ENCODE peak calls at places on chromosomes 7 and 10, in five cellular contexts. O is GM23338, Z is SK-N-SH, M is HCT116, Q is Panc1. B is an unnamed sample.

GRCh38 chr7:116569737-116570136 is 44.9 kb downstream of the CAV1 start:
- DNase-seq in O (no peak), Z (no peak), M (no peak), Q (no peak), B (no peak)

GRCh38 chr7:46226860-46227259 is 305.8 kb upstream of the IGFBP3 start:
- DNase-seq in O (no peak), Z (no peak), M (no peak), Q (no peak), B (no peak)

GRCh38 chr10:121812031-121812430 is 115.8 kb downstream of the ATE1 start:
- DNase-seq in O (no peak), Z (no peak), M (no peak), Q (no peak), B (no peak)

GRCh38 chr10:18666810-18667209 is 7.6 kb downstream of the ARL5B start:
- DNase-seq in O (peak), Z (no peak), M (no peak), Q (no peak), B (peak)

GRCh38 chr10:78807504-78808202 is 261.1 kb upstream of the ZMIZ1 start:
- DNase-seq in O (no peak), Z (peak), M (no peak), Q (no peak), B (no peak)

GRCh38 chr7:155408657-155409586 is 49.0 kb upstream of the EN2 start:
- DNase-seq in O (peak), Z (no peak), M (no peak), Q (no peak), B (no peak)

GRCh38 chr10:96556003-96556402 is 30.8 kb downstream of the TM9SF3 start:
- DNase-seq in O (peak), Z (peak), M (no peak), Q (no peak), B (peak)

GRCh38 chr7:96122746-96123145 is 199.2 kb downstream of the SLC25A13 start:
- DNase-seq in O (no peak), Z (no peak), M (no peak), Q (no peak), B (no peak)

GRCh38 chr7:115868369-115868768 is 162.2 kb downstream of the TFEC start:
- DNase-seq in O (peak), Z (no peak), M (no peak), Q (no peak), B (no peak)

GRCh38 chr10:24993237-24993958 is 22.6 kb downstream of the ENKUR start:
- DNase-seq in O (no peak), Z (no peak), M (no peak), Q (no peak), B (no peak)

GRCh38 chr7:151045262-151045661 is 3.1 kb upstream of the ASIC3 start:
- DNase-seq in O (no peak), Z (no peak), M (no peak), Q (no peak), B (no peak)

GRCh38 chr10:70048309-70048708 is 4.3 kb upstream of the MACROH2A2 start:
- DNase-seq in O (no peak), Z (no peak), M (no peak), Q (no peak), B (no peak)

GRCh38 chr10:15997313-15997712 is 137.0 kb upstream of the MINDY3 start:
- DNase-seq in O (no peak), Z (no peak), M (no peak), Q (no peak), B (no peak)

GRCh38 chr7:33129806-33130153 is 416 bp downstream of the BBS9 start:
- DNase-seq in O (no peak), Z (no peak), M (no peak), Q (no peak), B (no peak)

GRCh38 chr7:157703131-157703530 is 366.3 kb downstream of the DNAJB6 start:
- DNase-seq in O (no peak), Z (peak), M (no peak), Q (no peak), B (no peak)

GRCh38 chr10:97053285-97053684 is 132.5 kb downstream of the SLIT1 start:
- DNase-seq in O (no peak), Z (peak), M (no peak), Q (no peak), B (no peak)

GRCh38 chr10:29858352-29859267 is 200.8 kb downstream of the JCAD start:
- DNase-seq in O (peak), Z (peak), M (peak), Q (peak), B (peak)

GRCh38 chr7:8226526-8226925 is 35.4 kb downstream of the ICA1 start:
- DNase-seq in O (no peak), Z (no peak), M (no peak), Q (no peak), B (no peak)

GRCh38 chr10:110010076-110011069 is 2.6 kb downstream of the ADD3 start:
- DNase-seq in O (no peak), Z (no peak), M (no peak), Q (no peak), B (no peak)

DNA sequence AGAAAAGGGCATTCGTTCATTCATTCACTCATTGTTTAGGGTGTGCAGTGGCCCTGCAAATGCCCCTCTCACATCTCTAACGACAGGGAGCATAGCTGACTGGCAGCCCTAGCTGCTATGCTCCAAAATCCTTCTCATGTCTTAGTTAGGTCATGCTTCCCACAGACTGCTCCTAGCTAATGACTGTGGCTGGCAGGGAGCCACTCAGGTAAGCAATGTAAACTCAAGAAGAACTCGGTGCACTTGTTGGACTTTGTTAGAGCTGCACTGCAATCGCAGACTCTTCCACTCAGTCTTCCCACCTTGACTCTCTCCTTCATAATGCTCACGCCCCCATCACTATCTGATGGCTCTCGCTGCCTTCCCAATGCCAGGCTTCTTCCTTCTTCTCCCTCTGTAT is 24.1 kb downstream of the OR9A2 start:
- DNase-seq in O (no peak), Z (no peak), M (no peak), Q (no peak), B (no peak)
- TF ChIP-seq POLR2AphosphoS5 in O (no peak), Z (no peak), M (no peak), Q (no peak), B (no peak)

DNA sequence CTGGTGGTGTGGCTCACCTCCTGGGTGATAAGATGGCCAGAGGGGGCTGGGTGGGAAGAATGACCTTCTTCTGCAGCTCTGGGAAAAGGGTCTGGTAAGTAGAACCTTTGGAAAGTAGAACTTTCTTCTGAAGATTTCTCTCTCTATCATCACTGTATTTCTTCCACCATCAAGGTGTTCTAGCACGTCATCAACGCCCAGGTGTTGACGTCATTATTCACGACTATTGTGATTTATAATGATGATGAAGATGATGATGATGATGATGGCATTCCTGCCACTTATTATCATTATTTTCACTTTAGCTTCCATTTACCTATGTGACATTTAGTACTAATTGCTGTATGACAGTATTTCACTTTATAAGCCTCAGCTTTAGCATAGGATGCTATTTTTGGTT is 525.6 kb upstream of the ADARB2 start:
- DNase-seq in O (no peak), Z (no peak), M (no peak), Q (no peak), B (no peak)
- TF ChIP-seq POLR2AphosphoS5 in O (no peak), Z (no peak), M (no peak), Q (no peak), B (no peak)

GRCh38 chr7:1539346-1540321 is 9.1 kb downstream of the MAFK start:
- DNase-seq in O (no peak), Z (no peak), M (no peak), Q (no peak), B (no peak)

GRCh38 chr7:1538544-1539345 is 8.2 kb downstream of the MAFK start:
- DNase-seq in O (no peak), Z (peak), M (no peak), Q (no peak), B (no peak)

GRCh38 chr7:1536768-1537630 is 6.5 kb downstream of the MAFK start:
- DNase-seq in O (peak), Z (peak), M (peak), Q (no peak), B (peak)

GRCh38 chr7:1536105-1536767 is 5.7 kb downstream of the MAFK start:
- DNase-seq in O (peak), Z (no peak), M (no peak), Q (no peak), B (no peak)

DNA sequence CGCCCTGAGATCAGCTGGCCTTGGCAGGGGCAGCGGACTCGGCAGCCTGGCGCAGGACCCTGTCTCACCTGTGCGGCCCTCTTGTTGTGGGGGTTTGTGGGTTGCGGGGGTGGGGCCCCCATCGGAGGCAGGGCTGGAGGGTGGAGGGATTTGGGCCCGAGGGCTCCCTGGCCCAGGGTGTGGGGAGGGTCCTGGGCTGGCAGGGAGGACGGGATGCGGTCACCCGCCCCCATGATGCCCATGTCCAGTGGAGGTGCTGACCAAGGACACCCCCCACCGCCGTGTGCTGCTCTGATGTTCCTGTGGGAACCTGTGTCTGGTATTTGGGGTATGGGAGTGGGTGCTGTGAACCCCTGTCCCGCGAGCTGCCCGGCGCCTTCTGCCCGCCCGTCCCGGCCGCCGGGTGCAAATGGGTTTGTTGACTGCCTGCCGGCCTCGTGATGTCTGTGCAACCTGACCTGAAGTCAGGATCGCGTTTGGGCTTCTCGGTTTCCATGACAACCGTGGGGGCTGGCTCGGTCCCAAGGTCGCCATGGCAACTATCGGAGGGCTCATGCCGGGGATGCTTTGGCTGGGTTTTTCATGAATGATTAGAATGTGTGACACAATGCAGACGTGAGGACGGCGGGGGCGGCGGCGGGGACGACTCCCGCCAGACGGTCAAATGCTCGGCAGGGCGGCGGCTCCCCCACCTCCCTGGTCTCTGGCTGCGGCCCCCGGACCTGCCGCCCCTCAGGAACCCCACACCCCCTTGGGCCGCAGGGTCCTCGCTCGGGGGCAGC is 7.3 kb downstream of the MAFK start:
- DNase-seq in O (peak), Z (peak), M (no peak), Q (no peak), B (peak)
- TF ChIP-seq POLR2AphosphoS5 in O (no peak), Z (peak), M (no peak), Q (no peak), B (peak)

DNA sequence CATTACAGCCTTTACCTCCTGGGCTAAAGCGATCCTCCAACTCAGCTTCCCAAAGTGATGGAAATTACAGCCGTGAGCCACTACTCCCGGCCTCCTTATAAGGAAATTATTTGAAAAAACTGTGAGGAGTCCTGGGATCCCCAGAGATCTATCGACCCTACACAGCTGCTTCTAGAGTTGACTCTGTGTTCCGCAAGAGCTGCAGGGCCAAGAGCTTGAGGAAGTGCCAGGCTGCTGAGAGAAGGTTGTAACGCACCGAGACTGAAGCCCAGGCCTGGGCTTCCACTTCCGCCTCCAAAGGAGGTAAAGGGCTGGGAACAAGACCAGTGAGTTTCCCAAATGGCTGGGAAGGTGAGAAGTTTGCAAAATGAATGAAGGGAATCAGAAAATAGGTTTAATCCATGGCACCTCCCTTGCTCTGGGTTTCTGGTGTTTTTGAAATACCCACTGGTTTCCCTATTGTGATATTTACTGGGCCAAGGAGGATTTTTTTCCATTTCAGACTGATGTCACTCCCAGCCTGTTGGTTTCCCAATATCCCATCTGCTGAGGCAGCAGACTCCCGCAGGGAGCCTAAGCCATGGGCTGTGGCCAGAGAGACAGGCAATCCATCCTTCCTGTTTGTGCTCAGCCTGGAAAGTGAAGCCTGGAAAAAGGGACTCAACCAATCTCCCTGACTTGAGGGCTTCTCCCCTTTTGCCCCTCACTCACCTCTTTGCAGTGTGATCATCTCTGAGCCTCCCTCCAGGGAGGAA is 22.9 kb downstream of the FAM107B start:
- DNase-seq in O (peak), Z (no peak), M (no peak), Q (no peak), B (no peak)
- TF ChIP-seq POLR2AphosphoS5 in O (no peak), Z (no peak), M (no peak), Q (no peak), B (no peak)

GRCh38 chr10:72385724-72386123 is 31.0 kb upstream of the DNAJB12 start:
- DNase-seq in O (no peak), Z (no peak), M (no peak), Q (no peak), B (no peak)

GRCh38 chr10:72388062-72388461 is 33.3 kb upstream of the DNAJB12 start:
- DNase-seq in O (no peak), Z (no peak), M (no peak), Q (no peak), B (no peak)

GRCh38 chr10:72389022-72389421 is 34.3 kb upstream of the DNAJB12 start:
- DNase-seq in O (no peak), Z (no peak), M (no peak), Q (no peak), B (no peak)

GRCh38 chr10:72387187-72387586 is 32.5 kb upstream of the DNAJB12 start:
- DNase-seq in O (no peak), Z (no peak), M (no peak), Q (no peak), B (no peak)

GRCh38 chr10:72390785-72391184 is 36.1 kb upstream of the DNAJB12 start:
- DNase-seq in O (no peak), Z (no peak), M (no peak), Q (no peak), B (no peak)
- TF ChIP-seq POLR2AphosphoS5 in O (no peak), Z (no peak), M (no peak), Q (no peak), B (no peak)

DNA sequence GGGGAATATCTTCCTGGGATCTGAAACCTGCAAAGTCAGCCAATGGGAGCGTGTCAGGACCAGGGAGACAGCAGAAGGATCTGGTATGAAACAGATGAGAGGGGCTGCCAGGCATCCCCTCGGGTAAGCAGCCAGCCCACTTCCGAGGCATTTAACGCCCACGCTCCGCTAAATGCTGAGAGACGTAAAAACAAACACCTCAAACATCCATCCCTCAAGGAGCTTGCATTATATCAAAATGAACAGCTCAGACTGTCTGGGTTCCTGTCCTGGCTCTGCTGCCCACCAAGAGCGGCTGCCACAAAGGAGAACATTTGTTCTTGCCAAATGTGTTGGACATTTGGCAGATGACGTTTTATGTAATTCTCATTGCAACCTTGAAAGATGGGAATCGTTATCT is 7.0 kb upstream of the SERPINE1 start:
- DNase-seq in O (no peak), Z (no peak), M (no peak), Q (no peak), B (peak)
- TF ChIP-seq POLR2AphosphoS5 in O (no peak), Z (no peak), M (no peak), Q (no peak), B (no peak)

GRCh38 chr7:5822742-5823503 is 41.5 kb upstream of the RNF216 start:
- DNase-seq in O (peak), Z (peak), M (peak), Q (peak), B (peak)
- TF ChIP-seq POLR2AphosphoS5 in O (peak), Z (peak), M (peak), Q (peak), B (peak)

GRCh38 chr7:143514995-143515735 is 37.5 kb downstream of the TAS2R41 start:
- DNase-seq in O (no peak), Z (no peak), M (no peak), Q (no peak), B (no peak)

GRCh38 chr7:143518521-143518920 is 40.8 kb downstream of the TAS2R41 start:
- DNase-seq in O (no peak), Z (no peak), M (no peak), Q (no peak), B (no peak)

GRCh38 chr7:143514487-143514886 is 36.8 kb downstream of the TAS2R41 start:
- DNase-seq in O (no peak), Z (no peak), M (no peak), Q (no peak), B (no peak)

GRCh38 chr7:143518941-143519340 is 41.3 kb downstream of the TAS2R41 start:
- DNase-seq in O (no peak), Z (no peak), M (no peak), Q (no peak), B (no peak)

DNA sequence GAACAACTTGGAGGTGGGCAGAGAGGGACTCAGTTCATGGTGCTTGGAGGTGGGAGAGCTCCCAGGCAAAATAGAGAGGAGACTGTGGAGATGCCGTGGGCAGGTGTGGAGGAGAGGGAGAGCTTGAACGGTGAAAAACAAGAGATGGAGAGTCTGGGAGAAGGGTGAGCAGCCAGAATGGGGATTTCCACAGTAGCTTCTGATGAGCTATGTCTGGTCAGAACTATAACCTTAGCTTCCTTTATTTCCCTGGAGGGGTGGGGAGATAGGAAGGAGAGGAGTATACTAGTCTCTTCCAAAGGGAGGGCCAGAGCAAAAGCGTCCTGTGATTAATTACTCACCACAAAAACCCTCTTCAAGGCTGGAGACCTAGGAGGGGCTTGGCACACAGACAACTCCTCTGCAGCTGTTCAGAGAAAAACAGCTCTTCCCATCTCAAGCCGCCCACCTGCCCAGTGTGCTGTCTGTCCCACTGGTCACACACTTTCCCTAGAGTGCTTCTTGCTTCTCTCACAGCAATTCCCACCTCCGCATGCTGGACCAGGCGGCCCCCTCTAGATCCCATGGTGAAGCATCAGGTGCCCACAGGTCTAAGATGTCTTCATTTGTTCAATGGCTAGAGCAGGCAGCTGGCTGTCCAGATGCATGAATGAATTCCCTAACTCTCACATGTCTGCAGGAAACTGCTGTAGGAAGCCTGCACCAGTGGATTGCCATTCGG is 41.9 kb downstream of the TAS2R41 start:
- DNase-seq in O (no peak), Z (no peak), M (no peak), Q (no peak), B (peak)
- TF ChIP-seq POLR2AphosphoS5 in O (no peak), Z (peak), M (no peak), Q (no peak), B (no peak)

GRCh38 chr10:92813979-92814378 is 34.3 kb upstream of the EXOC6 start:
- DNase-seq in O (no peak), Z (no peak), M (no peak), Q (no peak), B (no peak)
- TF ChIP-seq POLR2AphosphoS5 in O (no peak), Z (no peak), M (no peak), Q (no peak), B (no peak)

DNA sequence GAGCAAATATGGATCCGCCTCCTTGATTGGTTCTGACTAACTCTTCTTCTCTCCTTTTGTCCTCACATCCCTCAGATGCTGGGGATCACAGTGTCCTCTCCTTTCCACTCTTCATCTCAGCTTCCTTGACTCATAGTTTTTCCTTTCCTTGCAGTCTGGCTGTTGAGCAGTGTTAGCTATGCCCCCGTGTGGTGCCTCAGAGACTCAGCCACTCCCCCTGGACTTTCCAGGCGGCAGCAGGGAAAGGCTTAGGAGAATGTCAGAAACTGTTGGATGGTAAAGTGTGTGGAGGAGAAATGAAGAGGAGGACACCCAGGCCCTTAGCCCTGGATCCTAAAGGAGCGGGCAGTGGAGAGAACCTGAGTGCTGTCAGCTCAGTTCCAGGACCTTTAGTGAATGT is 267.5 kb downstream of the CELF2 start:
- DNase-seq in O (no peak), Z (no peak), M (no peak), Q (no peak), B (no peak)
- TF ChIP-seq POLR2AphosphoS5 in O (no peak), Z (no peak), M (no peak), Q (no peak), B (no peak)

B was measured in endothelial cell of umbilical vein.